ENCODE peak calls at places on chromosomes 1 and 21, in five cellular contexts. K is B cell, B is left ventricle myocardium inferior, E is natural killer cell, R is neural crest cell. X is an unnamed sample.

GRCh38 chr1:59554011-59554673 is 257.2 kb downstream of the FGGY start:
- DNase-seq in K (no peak), B (no peak), E (no peak), R (no peak), X (no peak)

GRCh38 chr1:247914941-247915662 is 5.0 kb upstream of the OR2T8 start:
- DNase-seq in K (no peak), B (no peak), E (no peak), R (no peak), X (no peak)

GRCh38 chr1:29538586-29538985 is 302.3 kb downstream of the PTPRU start:
- DNase-seq in K (no peak), B (no peak), E (no peak), R (no peak), X (no peak)

GRCh38 chr1:241837901-241838300 is 10.1 kb upstream of the EXO1 start:
- DNase-seq in K (no peak), B (no peak), E (no peak), R (no peak), X (no peak)

GRCh38 chr1:1862905-1863547 is 27.9 kb downstream of the GNB1 start:
- DNase-seq in K (no peak), B (no peak), E (no peak), R (no peak), X (no peak)

GRCh38 chr1:51675177-51675780 is 58.4 kb downstream of the OSBPL9 start:
- DNase-seq in K (no peak), B (no peak), E (no peak), R (no peak), X (no peak)

GRCh38 chr21:41970751-41971653 is 17.2 kb upstream of the C2CD2 start:
- DNase-seq in K (no peak), B (no peak), E (no peak), R (no peak), X (no peak)

GRCh38 chr1:227016990-227017389 is 76.9 kb downstream of the COQ8A start:
- DNase-seq in K (no peak), B (no peak), E (no peak), R (no peak), X (no peak)

GRCh38 chr1:40877681-40878080 is 15.5 kb upstream of the CITED4 start:
- DNase-seq in K (no peak), B (peak), E (no peak), R (no peak), X (peak)

GRCh38 chr1:25695066-25695990 is 78.7 kb downstream of the MAN1C1 start:
- DNase-seq in K (no peak), B (peak), E (no peak), R (no peak), X (no peak)

GRCh38 chr1:207868769-207869721 is 41.9 kb downstream of the CD34 start:
- DNase-seq in K (peak), B (peak), E (peak), R (peak), X (peak)

DNA sequence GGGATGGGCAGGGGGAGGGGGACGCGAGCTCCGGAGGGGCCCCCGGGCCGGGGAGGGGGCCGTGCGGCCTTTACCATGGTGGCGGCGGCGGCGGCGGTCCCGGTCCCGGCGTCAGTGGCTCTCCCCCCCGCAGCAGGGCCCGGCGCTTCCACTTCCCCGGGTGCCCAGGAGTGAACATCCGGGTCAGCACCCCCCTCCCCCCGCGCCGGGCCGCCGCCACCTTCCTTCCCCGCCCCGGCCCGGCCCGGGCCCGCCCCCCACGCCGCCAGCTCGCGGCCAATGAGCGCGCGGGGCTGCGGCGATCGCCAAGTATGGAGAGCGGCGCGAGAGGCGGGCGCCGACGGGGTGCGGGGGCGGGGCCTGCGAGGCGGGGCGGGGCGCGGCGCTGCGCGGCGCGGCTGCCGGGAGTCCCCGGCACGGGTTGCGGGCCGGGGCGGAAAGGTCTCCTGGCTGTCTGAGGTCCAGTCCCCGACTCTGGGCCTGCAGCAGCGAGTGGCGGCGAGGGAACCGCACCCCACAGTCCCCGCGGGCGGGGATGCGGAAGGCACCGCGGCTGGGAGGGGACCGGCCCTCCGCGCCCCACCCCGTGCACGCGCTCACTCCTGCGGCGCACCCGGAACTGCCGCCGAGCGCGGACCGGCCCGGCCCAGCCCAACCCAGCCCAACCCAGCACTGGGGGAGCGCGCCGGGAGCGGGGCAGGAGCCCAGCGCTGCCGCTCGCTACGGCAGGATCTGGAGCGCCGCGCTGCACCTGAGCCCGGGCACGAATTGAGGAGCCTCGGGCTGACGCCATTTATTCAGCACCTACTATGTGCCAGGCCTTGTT is at the start of gene CAPZB:
- DNase-seq in K (peak), B (peak), E (peak), R (peak), X (peak)
- TF ChIP-seq CTCF in K (no peak), B (no peak), E (no peak), R (no peak), X (no peak)

GRCh38 chr1:8407652-8408051 is 89.7 kb downstream of the SLC45A1 start:
- DNase-seq in K (no peak), B (no peak), E (no peak), R (no peak), X (no peak)

GRCh38 chr1:8409666-8410065 is 91.8 kb downstream of the SLC45A1 start:
- DNase-seq in K (no peak), B (no peak), E (no peak), R (no peak), X (no peak)

GRCh38 chr1:8408151-8408839 is 90.4 kb downstream of the SLC45A1 start:
- DNase-seq in K (no peak), B (peak), E (no peak), R (no peak), X (no peak)

GRCh38 chr1:8410791-8411190 is 92.9 kb downstream of the SLC45A1 start:
- DNase-seq in K (no peak), B (no peak), E (no peak), R (no peak), X (no peak)

GRCh38 chr1:8409107-8409506 is 91.2 kb downstream of the SLC45A1 start:
- DNase-seq in K (peak), B (no peak), E (no peak), R (no peak), X (no peak)
- TF ChIP-seq CTCF in K (peak), B (peak), E (no peak), R (peak), X (peak)

GRCh38 chr21:27382404-27382803 is 415.5 kb upstream of the ADAMTS5 start:
- DNase-seq in K (no peak), B (no peak), E (no peak), R (no peak), X (no peak)
- TF ChIP-seq CTCF in K (no peak), B (no peak), E (no peak), R (no peak), X (no peak)

DNA sequence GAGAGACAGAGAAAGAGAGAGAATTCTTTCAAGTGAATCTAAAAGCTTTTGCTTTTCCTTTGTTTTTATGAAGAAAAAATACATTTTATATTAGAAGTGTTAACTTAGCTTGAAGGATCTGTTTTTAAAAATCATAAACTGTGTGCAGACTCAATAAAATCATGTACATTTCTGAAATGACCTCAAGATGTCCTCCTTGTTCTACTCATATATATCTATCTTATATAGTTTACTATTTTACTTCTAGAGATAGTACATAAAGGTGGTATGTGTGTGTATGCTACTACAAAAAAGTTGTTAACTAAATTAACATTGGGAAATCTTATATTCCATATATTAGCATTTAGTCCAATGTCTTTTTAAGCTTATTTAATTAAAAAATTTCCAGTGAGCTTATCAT is 117.6 kb downstream of the PTPRC start:
- DNase-seq in K (no peak), B (no peak), E (no peak), R (no peak), X (no peak)
- TF ChIP-seq CTCF in K (peak), B (peak), E (peak), R (peak), X (no peak)

X was measured in activated CD8-positive, alpha-beta T cell treated with anti-CD3 and anti-CD28 coated beads for 36 hours.